ENCODE peak calls at places on chromosome X, in five cellular contexts. K is brain microvascular endothelial cell, M is transverse colon, O is breast epithelium, C is MM.1S. U is an unnamed sample.

GRCh38 chrX:16559206-16559619 is 90.7 kb upstream of the S100G start:
- DNase-seq in C (no peak), O (no peak), K (no peak), M (no peak), U (no peak)

GRCh38 chrX:12693754-12694153 is 97.5 kb upstream of the PRPS2 start:
- DNase-seq in C (no peak), M (no peak), O (no peak), K (no peak), U (no peak)

GRCh38 chrX:136541294-136541693 is 9.3 kb downstream of the VGLL1 start:
- DNase-seq in K (no peak), O (no peak), C (no peak), M (no peak), U (no peak)

GRCh38 chrX:20409991-20410390 is 143.3 kb upstream of the RPS6KA3 start:
- DNase-seq in M (no peak), C (no peak), K (no peak), O (no peak), U (no peak)

GRCh38 chrX:17737707-17738001 is 361 bp downstream of the SCML1 start:
- DNase-seq in M (no peak), K (no peak), C (peak), O (no peak), U (no peak)

GRCh38 chrX:65034641-65035450 is 58.6 kb upstream of the ZC4H2 start:
- DNase-seq in K (peak), C (peak), M (peak), O (peak), U (peak)

GRCh38 chrX:48770296-48770695 is 8.7 kb downstream of the GLOD5 start:
- DNase-seq in K (no peak), O (no peak), C (no peak), M (no peak), U (no peak)

GRCh38 chrX:103847174-103847870 is 15.3 kb upstream of the RAB9B start:
- DNase-seq in K (no peak), C (no peak), O (no peak), M (no peak), U (no peak)

GRCh38 chrX:70134116-70134477 is 850 bp downstream of the IGBP1 start:
- DNase-seq in O (no peak), C (no peak), K (no peak), M (peak), U (no peak)

GRCh38 chrX:13078739-13079444 is 34.5 kb upstream of the FAM9C start:
- DNase-seq in M (peak), K (peak), C (no peak), O (no peak), U (peak)

GRCh38 chrX:109403927-109404326 is 78.0 kb downstream of the GUCY2F start:
- DNase-seq in K (no peak), C (no peak), O (no peak), M (no peak), U (no peak)

GRCh38 chrX:31392541-31392940 is 320.7 kb upstream of the FTHL17 start:
- DNase-seq in O (no peak), C (no peak), K (no peak), M (no peak), U (no peak)

GRCh38 chrX:50813843-50814661 is at the start of gene SHROOM4:
- DNase-seq in K (peak), M (peak), O (no peak), C (no peak), U (peak)

GRCh38 chrX:16897445-16897844 is 27.3 kb upstream of the RBBP7 start:
- DNase-seq in C (no peak), K (no peak), M (no peak), O (no peak), U (no peak)

GRCh38 chrX:96843566-96843965 is 40.1 kb upstream of the RPA4 start:
- DNase-seq in C (no peak), O (no peak), M (no peak), K (peak), U (no peak)

GRCh38 chrX:49273181-49273727 is 3.7 kb downstream of the PPP1R3F start:
- DNase-seq in M (no peak), C (no peak), K (no peak), O (no peak), U (no peak)

GRCh38 chrX:28042260-28042659 is 61.0 kb upstream of the DCAF8L1 start:
- DNase-seq in K (no peak), O (no peak), C (no peak), M (no peak), U (no peak)

GRCh38 chrX:22095306-22095705 is 63.2 kb downstream of the PHEX start:
- DNase-seq in M (peak), C (no peak), O (no peak), K (no peak), U (peak)

GRCh38 chrX:10160221-10160620 is 3.4 kb downstream of the CLCN4 start:
- DNase-seq in M (no peak), O (no peak), C (no peak), K (no peak), U (no peak)
- H3K4me3 ChIP-seq in M (no peak), O (no peak), C (no peak), K (no peak), U (no peak)

GRCh38 chrX:10725071-10725470 is 104.7 kb upstream of the MID1 start:
- DNase-seq in C (no peak), O (no peak), M (no peak), K (no peak), U (no peak)

GRCh38 chrX:10726647-10727046 is 106.3 kb upstream of the MID1 start:
- DNase-seq in C (peak), K (peak), M (no peak), O (no peak), U (peak)

GRCh38 chrX:10722804-10723364 is 102.5 kb upstream of the MID1 start:
- DNase-seq in O (no peak), K (peak), M (peak), C (peak), U (peak)
- H3K4me3 ChIP-seq in O (no peak), K (no peak), M (no peak), C (no peak), U (no peak)

GRCh38 chrX:139202742-139203410 is 327.7 kb upstream of the F9 start:
- DNase-seq in C (no peak), M (no peak), K (no peak), O (no peak), U (no peak)

GRCh38 chrX:139204576-139204902 is 326.0 kb upstream of the F9 start:
- DNase-seq in K (no peak), O (no peak), M (no peak), C (no peak), U (no peak)

GRCh38 chrX:139203681-139204575 is 326.6 kb upstream of the F9 start:
- DNase-seq in M (no peak), C (peak), O (peak), K (no peak), U (no peak)

GRCh38 chrX:139206914-139207313 is 323.6 kb upstream of the F9 start:
- DNase-seq in O (no peak), C (no peak), M (no peak), K (no peak), U (no peak)

DNA sequence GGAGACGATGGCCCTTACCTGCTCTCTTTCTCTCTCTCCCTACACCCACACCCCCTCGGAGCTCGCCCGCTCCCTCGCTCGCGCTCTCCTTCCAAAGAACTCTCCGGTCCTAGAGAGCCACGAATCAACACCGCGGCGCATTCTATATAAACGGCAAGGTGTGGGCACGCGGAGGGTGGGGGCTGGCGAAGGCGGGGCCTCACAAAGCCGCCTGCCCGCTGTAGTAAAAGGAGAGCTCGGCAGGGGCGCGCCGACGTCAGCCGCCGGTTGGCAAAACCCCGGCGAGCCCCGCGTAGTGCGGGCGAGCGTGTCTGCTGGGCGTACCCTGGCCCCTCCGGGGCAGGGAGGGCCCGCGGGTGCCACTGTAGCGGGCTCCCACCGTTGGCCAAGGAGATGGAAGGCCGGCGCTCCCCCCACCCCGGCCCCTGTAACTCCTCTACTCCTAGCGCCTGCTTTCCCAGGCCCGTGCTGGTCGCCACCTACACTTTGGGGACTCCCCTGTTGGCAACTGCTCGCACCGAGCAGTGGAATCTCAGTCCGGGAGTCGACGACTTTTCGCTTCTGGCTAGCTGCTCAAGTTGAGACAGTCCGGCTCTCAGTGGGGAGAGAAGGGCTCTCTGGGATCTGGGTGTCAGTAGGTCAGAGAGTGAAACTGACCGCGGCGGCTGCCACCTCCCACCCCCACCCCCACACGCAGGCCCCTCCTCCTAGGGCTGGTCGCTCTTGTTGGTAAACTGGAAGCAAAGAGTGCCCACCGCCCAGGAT is 325.5 kb upstream of the F9 start:
- DNase-seq in C (peak), M (peak), K (no peak), O (peak), U (no peak)
- H3K4me3 ChIP-seq in C (peak), M (peak), K (peak), O (peak), U (peak)

GRCh38 chrX:130120746-130121504 is 10.6 kb upstream of the ELF4 start:
- DNase-seq in M (peak), O (no peak), K (no peak), C (peak), U (peak)

GRCh38 chrX:130118396-130118795 is 8.1 kb upstream of the ELF4 start:
- DNase-seq in M (no peak), K (peak), C (no peak), O (no peak), U (peak)

GRCh38 chrX:130120321-130120731 is 10.0 kb upstream of the ELF4 start:
- DNase-seq in M (no peak), K (no peak), O (no peak), C (no peak), U (no peak)

GRCh38 chrX:130118941-130119640 is 8.8 kb upstream of the ELF4 start:
- DNase-seq in K (no peak), M (no peak), C (no peak), O (no peak), U (no peak)

DNA sequence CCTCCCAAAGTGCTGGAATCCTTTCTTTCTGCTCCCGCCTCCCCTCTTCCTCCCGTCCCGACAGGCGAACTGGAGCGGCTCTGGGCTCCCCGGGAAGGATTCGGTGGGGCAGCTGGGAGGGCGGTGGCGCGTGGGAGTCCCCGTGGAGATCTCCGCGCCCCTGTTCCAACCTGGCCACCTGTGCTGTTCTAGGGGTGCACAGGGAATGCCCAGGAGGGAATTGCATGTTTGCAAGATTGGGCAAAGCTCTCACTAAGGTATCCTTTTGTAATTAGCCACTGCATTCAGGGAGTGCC is 11.2 kb upstream of the ELF4 start:
- DNase-seq in M (no peak), C (no peak), O (no peak), K (no peak), U (no peak)
- H3K4me3 ChIP-seq in M (peak), C (no peak), O (peak), K (no peak), U (no peak)

GRCh38 chrX:85024562-85024961 is 20.9 kb downstream of the APOOL start:
- DNase-seq in O (no peak), C (no peak), M (no peak), K (no peak), U (no peak)
- H3K4me3 ChIP-seq in O (no peak), C (no peak), M (no peak), K (no peak), U (no peak)

DNA sequence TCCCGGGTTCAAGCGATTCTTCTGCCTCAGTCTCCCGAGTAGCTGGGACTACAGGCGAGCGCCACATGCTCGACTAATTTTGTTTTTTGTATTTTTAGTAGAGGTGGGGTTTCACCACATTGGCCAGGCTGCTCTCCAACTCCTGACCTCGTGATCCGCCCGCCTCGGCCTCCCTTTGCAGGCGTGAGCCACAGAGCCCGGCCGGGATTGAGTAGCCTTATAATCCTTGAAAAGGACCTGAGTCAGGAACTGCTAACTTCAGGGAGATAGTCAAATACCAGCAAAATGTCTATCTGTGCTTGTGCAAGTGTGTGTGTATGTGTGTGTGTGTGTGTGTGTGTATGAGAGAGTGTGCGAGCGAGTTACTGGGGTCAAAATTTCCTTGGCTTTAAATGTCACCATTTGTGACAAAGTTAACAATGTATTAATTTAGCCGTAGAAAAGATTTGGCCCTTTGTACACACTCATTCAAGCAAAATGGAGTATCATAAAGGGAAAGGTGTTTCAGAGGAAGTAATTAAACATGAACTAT is 1.8 kb upstream of the KDM6A start:
- DNase-seq in C (no peak), M (peak), K (no peak), O (no peak), U (no peak)
- H3K4me3 ChIP-seq in C (peak), M (peak), K (peak), O (peak), U (peak)

GRCh38 chrX:83510466-83511181 is 2.5 kb downstream of the POU3F4 start:
- DNase-seq in M (no peak), K (no peak), O (no peak), C (no peak), U (no peak)
- H3K4me3 ChIP-seq in M (peak), K (no peak), O (no peak), C (no peak), U (no peak)

U was measured in skeletal muscle cell.